ENCODE peak calls at places on chromosomes 6 and 20, in seven cellular contexts. R is right cardiac atrium, P is sigmoid colon, T is mammary epithelial cell, J is SJSA1, G is heart right ventricle, A is fibroblast of lung. C is an unnamed sample.
A peak's percentile ranks its signal among the peaks of the same experiment; 100 is the strongest.

GRCh38 chr6:169990095-169991030 is 238.9 kb downstream of the ERMARD start:
- DNase-seq in R (no peak), P (peak; percentile 69), T (no peak), J (no peak), G (no peak), A (no peak), C (peak; percentile 82)

GRCh38 chr6:121879149-121879548 is 443.7 kb downstream of the GJA1 start:
- DNase-seq in R (no peak), P (no peak), T (no peak), J (no peak), G (no peak), A (peak; percentile 84), C (no peak)

GRCh38 chr6:63452117-63452516 is 120.2 kb upstream of the LOC128125822 start:
- DNase-seq in R (no peak), P (no peak), T (peak; percentile 19), J (no peak), G (no peak), A (no peak), C (no peak)

GRCh38 chr6:136607932-136608772 is 57.9 kb upstream of the MAP7 start:
- DNase-seq in R (peak; percentile 78), P (no peak), T (peak; percentile 76), J (peak; percentile 57), G (peak; percentile 69), A (peak; percentile 49), C (peak; percentile 79)

GRCh38 chr6:107670792-107671199 is 153.3 kb downstream of the SCML4 start:
- DNase-seq in R (peak; percentile 85), P (peak; percentile 78), T (peak; percentile 20), J (no peak), G (peak; percentile 84), A (peak; percentile 44), C (peak; percentile 82)

GRCh38 chr6:90922323-90922722 is 335.5 kb upstream of the MAP3K7 start:
- DNase-seq in R (no peak), P (no peak), T (no peak), J (no peak), G (no peak), A (no peak), C (no peak)

GRCh38 chr6:17653198-17653881 is 53.2 kb downstream of the FAM8A1 start:
- DNase-seq in R (no peak), P (no peak), T (no peak), J (no peak), G (no peak), A (no peak), C (no peak)

GRCh38 chr20:2817891-2818595 is 1.9 kb downstream of the TMEM239 start:
- DNase-seq in R (peak; percentile 81), P (no peak), T (no peak), J (no peak), G (no peak), A (no peak), C (no peak)

GRCh38 chr6:17932362-17932852 is 55.0 kb downstream of the KIF13A start:
- DNase-seq in R (peak; percentile 74), P (peak; percentile 72), T (peak; percentile 57), J (peak; percentile 39), G (peak; percentile 83), A (peak; percentile 93), C (no peak)

GRCh38 chr6:106097368-106098231 is 11.5 kb downstream of the PRDM1 start:
- DNase-seq in R (no peak), P (no peak), T (peak; percentile 25), J (peak; percentile 58), G (no peak), A (peak; percentile 58), C (no peak)

GRCh38 chr6:130183271-130184222 is 39.2 kb downstream of the SAMD3 start:
- DNase-seq in R (no peak), P (no peak), T (no peak), J (no peak), G (no peak), A (no peak), C (no peak)

GRCh38 chr6:93418448-93419303 is 683 bp downstream of the EPHA7 start:
- DNase-seq in R (peak; percentile 73), P (peak; percentile 72), T (no peak), J (no peak), G (peak; percentile 18), A (peak; percentile 51), C (peak; percentile 78)

GRCh38 chr20:23415958-23416583 is 5.2 kb downstream of the NAPB start:
- DNase-seq in R (no peak), P (no peak), T (peak; percentile 46), J (no peak), G (no peak), A (peak; percentile 40), C (no peak)

GRCh38 chr6:148835920-148836441 is 89.2 kb downstream of the UST start:
- DNase-seq in R (no peak), P (no peak), T (no peak), J (peak; percentile 53), G (no peak), A (peak; percentile 87), C (no peak)

GRCh38 chr6:36285187-36285612 is 15.3 kb downstream of the PNPLA1 start:
- DNase-seq in R (no peak), P (no peak), T (no peak), J (no peak), G (no peak), A (no peak), C (no peak)

GRCh38 chr6:56758120-56758519 is 115.4 kb upstream of the DST start:
- DNase-seq in R (no peak), P (no peak), T (no peak), J (no peak), G (no peak), A (peak; percentile 51), C (no peak)

GRCh38 chr6:32637219-32637880 is at the start of gene HLA-DQA1:
- DNase-seq in R (no peak), P (no peak), T (peak; percentile 23), J (no peak), G (peak; percentile 20), A (no peak), C (peak; percentile 77)

GRCh38 chr6:34011298-34011697 is 134.6 kb downstream of the GRM4 start:
- DNase-seq in R (no peak), P (no peak), T (no peak), J (no peak), G (no peak), A (no peak), C (peak; percentile 17)

GRCh38 chr6:34004706-34005105 is 141.2 kb downstream of the GRM4 start:
- DNase-seq in R (no peak), P (no peak), T (no peak), J (no peak), G (no peak), A (no peak), C (no peak)

GRCh38 chr6:34003962-34004361 is 141.9 kb downstream of the GRM4 start:
- DNase-seq in R (no peak), P (no peak), T (no peak), J (no peak), G (no peak), A (no peak), C (no peak)

GRCh38 chr6:34001706-34002645 is 143.9 kb downstream of the GRM4 start:
- DNase-seq in R (no peak), P (no peak), T (no peak), J (no peak), G (no peak), A (no peak), C (peak; percentile 56)

DNA sequence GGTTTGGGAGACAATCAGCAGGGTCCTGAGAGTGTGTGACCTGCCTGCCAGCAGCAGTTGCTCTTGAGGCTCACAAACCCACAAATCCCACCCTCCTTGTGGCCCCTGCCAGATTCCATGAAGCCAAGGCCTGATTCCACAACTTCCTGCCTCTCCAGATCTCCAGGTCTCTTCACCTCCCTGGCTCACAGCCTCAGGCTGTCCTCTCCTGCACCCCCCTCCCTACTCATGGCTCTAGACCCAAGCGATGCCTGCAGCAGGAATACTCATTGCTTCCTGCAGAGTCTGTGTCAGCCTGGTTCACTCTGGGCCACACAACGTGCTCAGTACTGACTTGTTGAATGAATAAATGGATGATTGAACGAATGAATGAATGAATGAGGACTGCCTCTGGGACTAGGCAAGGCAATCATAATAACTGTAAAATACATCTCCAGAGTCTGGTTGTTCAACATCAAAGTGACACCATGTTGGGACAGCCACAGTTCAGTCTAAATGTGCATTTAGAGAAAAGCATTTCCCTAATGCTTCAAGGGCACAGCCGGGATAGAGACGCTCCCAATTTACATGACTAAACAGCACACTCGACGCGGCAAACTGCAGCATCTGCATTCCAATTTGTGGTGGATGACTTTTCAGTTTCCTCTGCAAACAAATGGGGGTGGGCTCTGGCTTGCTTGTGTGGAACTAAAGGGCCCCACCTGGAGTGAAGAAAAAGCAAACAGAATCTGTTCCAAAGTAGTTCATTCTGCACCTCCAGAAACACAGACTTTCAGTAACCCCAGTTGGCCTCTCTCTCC is 139.8 kb downstream of the GRM4 start:
- DNase-seq in R (no peak), P (no peak), T (no peak), J (no peak), G (no peak), A (no peak), C (peak; percentile 29)
- H3K9me3 ChIP-seq in R (peaks cover 2% of the 10 kb centered on the region), P (no peaks in the 10 kb centered on the region), T (no peaks in the 10 kb centered on the region), J (peaks cover 3% of the 10 kb centered on the region), G (peaks cover 4% of the 10 kb centered on the region), A (no peaks in the 10 kb centered on the region), C (no peaks in the 10 kb centered on the region)

GRCh38 chr20:48878849-48879248 is 42.7 kb upstream of the ARFGEF2 start:
- DNase-seq in R (no peak), P (no peak), T (no peak), J (no peak), G (no peak), A (no peak), C (no peak)

GRCh38 chr20:48877299-48877698 is 44.2 kb upstream of the ARFGEF2 start:
- DNase-seq in R (no peak), P (no peak), T (peak; percentile 35), J (no peak), G (no peak), A (no peak), C (no peak)

GRCh38 chr20:48880331-48880730 is 41.2 kb upstream of the ARFGEF2 start:
- DNase-seq in R (no peak), P (no peak), T (no peak), J (no peak), G (no peak), A (no peak), C (no peak)

GRCh38 chr20:48879609-48880008 is 41.9 kb upstream of the ARFGEF2 start:
- DNase-seq in R (peak; percentile 50), P (no peak), T (no peak), J (no peak), G (no peak), A (peak; percentile 8), C (no peak)

GRCh38 chr20:48880936-48881657 is 40.4 kb upstream of the ARFGEF2 start:
- DNase-seq in R (no peak), P (no peak), T (no peak), J (no peak), G (no peak), A (no peak), C (no peak)
- H3K9me3 ChIP-seq in R (no peaks in the 10 kb centered on the region), P (no peaks in the 10 kb centered on the region), T (no peaks in the 10 kb centered on the region), J (no peaks in the 10 kb centered on the region), G (no peaks in the 10 kb centered on the region), A (no peaks in the 10 kb centered on the region), C (no peaks in the 10 kb centered on the region)

GRCh38 chr6:167652042-167652700 is 174.5 kb upstream of the AFDN start:
- DNase-seq in R (no peak), P (no peak), T (no peak), J (no peak), G (no peak), A (no peak), C (peak; percentile 55)
- H3K9me3 ChIP-seq in R (no peaks in the 10 kb centered on the region), P (no peaks in the 10 kb centered on the region), T (peaks cover 28% of the 10 kb centered on the region), J (peaks cover 2% of the 10 kb centered on the region), G (no peaks in the 10 kb centered on the region), A (peaks cover 6% of the 10 kb centered on the region), C (no peaks in the 10 kb centered on the region)

DNA sequence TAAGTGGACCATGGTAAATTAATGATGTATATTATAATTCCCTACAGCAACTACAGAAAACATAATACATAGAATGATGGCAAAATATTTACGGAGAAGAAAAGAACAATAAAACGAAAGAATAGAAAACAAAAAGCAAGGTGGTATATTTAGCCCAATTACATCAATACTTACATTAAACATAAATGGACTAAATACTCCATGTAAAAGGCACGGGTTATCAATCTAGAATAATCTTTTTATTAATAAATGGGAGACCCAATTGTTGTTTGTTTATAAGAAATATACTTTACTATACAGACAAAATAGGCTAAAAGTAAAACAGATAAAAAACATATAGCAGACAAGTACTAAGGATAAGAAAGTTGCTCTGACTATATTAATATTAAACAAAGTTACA is 137.2 kb downstream of the TASP1 start:
- DNase-seq in R (no peak), P (no peak), T (no peak), J (no peak), G (no peak), A (no peak), C (no peak)
- H3K9me3 ChIP-seq in R (no peaks in the 10 kb centered on the region), P (peaks cover 6% of the 10 kb centered on the region), T (peaks cover 7% of the 10 kb centered on the region), J (no peaks in the 10 kb centered on the region), G (peaks cover 78% of the 10 kb centered on the region), A (no peaks in the 10 kb centered on the region), C (peaks cover 77% of the 10 kb centered on the region)

C was measured in spleen.